ENCODE peak calls at places on chromosomes 16 and 17, in four cellular contexts. L, J, F and S are unnamed samples.

GRCh38 chr16:83682858-83683235 is 124.9 kb upstream of the HSBP1 start:
- DNase-seq in L (no peak), J (no peak), F (no peak), S (no peak)

GRCh38 chr17:42407289-42407836 is 15.7 kb downstream of the CAVIN1 start:
- DNase-seq in L (peak; percentile 70), J (peak; percentile 63), F (peak; percentile 66), S (peak; percentile 86)

GRCh38 chr17:39800540-39800939 is 62.8 kb downstream of the GRB7 start:
- DNase-seq in L (no peak), J (no peak), F (no peak), S (no peak)

GRCh38 chr17:10278218-10278617 is 79.8 kb upstream of the GAS7 start:
- DNase-seq in L (peak; percentile 46), J (no peak), F (peak; percentile 6), S (no peak)

GRCh38 chr16:1938316-1938715 is 4.7 kb downstream of the MSRB1 start:
- DNase-seq in L (no peak), J (no peak), F (no peak), S (no peak)

GRCh38 chr16:68179855-68180254 is 56.1 kb downstream of the ESRP2 start:
- DNase-seq in L (no peak), J (no peak), F (no peak), S (no peak)

GRCh38 chr17:8880466-8880865 is 13.0 kb upstream of the PIK3R6 start:
- DNase-seq in L (no peak), J (no peak), F (no peak), S (no peak)

GRCh38 chr17:64002658-64003525 is 4.7 kb downstream of the PRR29 start:
- DNase-seq in L (no peak), J (no peak), F (no peak), S (peak; percentile 20)

GRCh38 chr17:68197091-68197996 is 50.5 kb upstream of the AMZ2 start:
- DNase-seq in L (peak; percentile 63), J (no peak), F (peak; percentile 16), S (peak; percentile 65)

GRCh38 chr17:40448213-40448638 is 5.0 kb downstream of the IGFBP4 start:
- DNase-seq in L (no peak), J (peak; percentile 39), F (no peak), S (no peak)

GRCh38 chr17:75830168-75831031 is 13.8 kb downstream of the UNC13D start:
- DNase-seq in L (peak; percentile 85), J (no peak), F (no peak), S (peak; percentile 88)

GRCh38 chr16:64356267-64356666 is 765.6 kb downstream of the CDH11 start:
- DNase-seq in L (no peak), J (no peak), F (no peak), S (no peak)

GRCh38 chr16:15835136-15835878 is 21.5 kb downstream of the MYH11 start:
- DNase-seq in L (no peak), J (no peak), F (no peak), S (no peak)

GRCh38 chr16:4695473-4696171 is 2.3 kb downstream of the NUDT16L1 start:
- DNase-seq in L (no peak), J (no peak), F (no peak), S (no peak)

GRCh38 chr16:4693296-4693955 is at the start of gene NUDT16L1:
- DNase-seq in L (peak; percentile 96), J (peak; percentile 89), F (peak; percentile 97), S (peak; percentile 100)

GRCh38 chr16:4692460-4693295 is 684 bp upstream of the NUDT16L1 start:
- DNase-seq in L (no peak), J (no peak), F (no peak), S (peak; percentile 78)

GRCh38 chr16:4694664-4695451 is 1.5 kb downstream of the NUDT16L1 start:
- DNase-seq in L (no peak), J (no peak), F (no peak), S (peak; percentile 58)

GRCh38 chr16:4693956-4694663 is 748 bp downstream of the NUDT16L1 start:
- DNase-seq in L (no peak), J (no peak), F (peak; percentile 55), S (peak; percentile 89)
- TF ChIP-seq FOXJ3 in L (no peak), J (no peak), F (no peak), S (no peak)

GRCh38 chr16:88965411-88965810 is 11.6 kb downstream of the CBFA2T3 start:
- DNase-seq in L (no peak), J (no peak), F (no peak), S (no peak)
- TF ChIP-seq FOXJ3 in L (no peak), J (no peak), F (no peak), S (no peak)

DNA sequence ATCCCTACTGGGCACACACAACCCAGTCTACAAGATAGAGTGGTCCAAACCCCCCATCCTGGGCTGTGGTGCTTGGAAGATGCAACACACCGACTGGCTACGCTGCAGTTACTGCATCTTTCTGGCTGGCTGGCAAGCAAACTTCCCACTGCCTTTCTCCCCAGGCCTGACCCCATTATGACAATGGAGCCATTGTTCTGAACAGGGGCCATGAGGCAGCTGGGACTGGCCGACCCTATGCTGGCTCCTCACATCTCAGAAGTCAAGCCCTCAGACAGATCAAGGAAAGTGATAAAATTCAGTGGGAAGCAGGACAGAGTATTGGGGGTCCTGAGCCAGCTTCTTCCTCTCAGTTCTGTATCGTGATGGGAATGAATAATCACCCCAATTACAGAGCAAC is 364.1 kb upstream of the ASIC2 start:
- DNase-seq in L (no peak), J (no peak), F (no peak), S (no peak)
- TF ChIP-seq FOXJ3 in L (no peak), J (no peak), F (no peak), S (no peak)

GRCh38 chr17:44602970-44603369 is 45.7 kb downstream of the FZD2 start:
- DNase-seq in L (no peak), J (no peak), F (no peak), S (no peak)

GRCh38 chr17:44604149-44605115 is 47.1 kb downstream of the FZD2 start:
- DNase-seq in L (no peak), J (no peak), F (no peak), S (no peak)

GRCh38 chr17:44601574-44602372 is 44.5 kb downstream of the FZD2 start:
- DNase-seq in L (no peak), J (no peak), F (no peak), S (no peak)

GRCh38 chr17:44605116-44605505 is 47.8 kb downstream of the FZD2 start:
- DNase-seq in L (no peak), J (no peak), F (no peak), S (no peak)

DNA sequence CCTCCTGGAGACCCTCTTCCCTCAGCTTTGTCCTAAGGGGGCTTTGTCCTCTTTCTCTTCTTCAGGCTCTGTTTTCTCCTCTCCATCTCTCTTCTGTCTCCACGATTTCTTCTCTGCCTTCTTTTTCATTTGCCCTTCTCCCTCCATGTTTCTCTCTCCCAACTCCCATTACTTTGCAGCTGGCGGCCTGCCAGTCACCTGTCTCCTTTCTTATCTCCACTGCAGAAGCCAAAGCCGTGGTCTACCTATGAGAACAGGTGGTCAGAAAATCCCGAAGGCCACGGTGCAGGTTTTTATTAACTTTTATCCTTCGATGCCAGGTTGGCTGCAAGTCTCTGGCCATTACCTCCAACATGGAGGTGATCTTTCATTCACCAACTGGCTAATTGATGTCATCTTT is 45.1 kb downstream of the FZD2 start:
- DNase-seq in L (no peak), J (no peak), F (no peak), S (no peak)
- TF ChIP-seq FOXJ3 in L (no peak), J (no peak), F (no peak), S (no peak)

GRCh38 chr17:37225458-37225857 is 150.3 kb upstream of the C17orf78 start:
- DNase-seq in L (no peak), J (no peak), F (no peak), S (no peak)

GRCh38 chr17:37219876-37220608 is 155.7 kb upstream of the C17orf78 start:
- DNase-seq in L (no peak), J (no peak), F (no peak), S (no peak)

GRCh38 chr17:37218849-37219248 is 156.9 kb upstream of the C17orf78 start:
- DNase-seq in L (no peak), J (no peak), F (no peak), S (no peak)

GRCh38 chr17:37221865-37222264 is 153.9 kb upstream of the C17orf78 start:
- DNase-seq in L (no peak), J (no peak), F (no peak), S (no peak)

GRCh38 chr17:37220609-37220953 is 155.2 kb upstream of the C17orf78 start:
- DNase-seq in L (peak; percentile 41), J (no peak), F (peak; percentile 16), S (peak; percentile 45)
- TF ChIP-seq FOXJ3 in L (no peak), J (no peak), F (no peak), S (no peak)

GRCh38 chr16:11406177-11406560 is 60.9 kb downstream of the RMI2 start:
- DNase-seq in L (no peak), J (no peak), F (no peak), S (no peak)

GRCh38 chr16:11403534-11403795 is 58.2 kb downstream of the RMI2 start:
- DNase-seq in L (no peak), J (no peak), F (no peak), S (no peak)

GRCh38 chr16:11405331-11406176 is 60.3 kb downstream of the RMI2 start:
- DNase-seq in L (peak; percentile 86), J (peak; percentile 67), F (peak; percentile 56), S (peak; percentile 59)

GRCh38 chr16:11403920-11404319 is 58.7 kb downstream of the RMI2 start:
- DNase-seq in L (no peak), J (no peak), F (no peak), S (no peak)

GRCh38 chr16:11404608-11405007 is 59.3 kb downstream of the RMI2 start:
- DNase-seq in L (no peak), J (no peak), F (no peak), S (no peak)
- TF ChIP-seq FOXJ3 in L (no peak), J (no peak), F (no peak), S (no peak)

GRCh38 chr17:57004944-57005579 is 27.1 kb downstream of the SCPEP1 start:
- DNase-seq in L (no peak), J (no peak), F (peak; percentile 25), S (no peak)
- TF ChIP-seq FOXJ3 in L (no peak), J (no peak), F (no peak), S (no peak)

GRCh38 chr17:11404877-11405276 is 163.9 kb downstream of the SHISA6 start:
- DNase-seq in L (no peak), J (no peak), F (no peak), S (no peak)
- TF ChIP-seq FOXJ3 in L (no peak), J (no peak), F (no peak), S (no peak)